ENCODE peak calls at places on chromosomes 4 and X, in six cellular contexts. L is A549, R is suprapubic skin, G is H1, C is transverse colon, P is MM.1S. E is an unnamed sample.

GRCh38 chr4:157271166-157271869 is 50.8 kb downstream of the GRIA2 start:
- DNase-seq in P (no peak), L (no peak), R (no peak), C (no peak), G (no peak), E (no peak)

GRCh38 chr4:55184600-55185523 is 59.5 kb upstream of the KDR start:
- DNase-seq in C (peak), P (peak), R (no peak), G (no peak), L (no peak), E (peak)

GRCh38 chrX:119941336-119941735 is 2.2 kb downstream of the NKAP start:
- DNase-seq in G (no peak), C (no peak), L (no peak), R (no peak), P (no peak), E (no peak)

GRCh38 chrX:41490446-41490845 is 43.3 kb downstream of the NYX start:
- DNase-seq in R (no peak), P (no peak), C (no peak), L (no peak), G (no peak), E (no peak)

GRCh38 chr4:56863441-56864129 is 42.1 kb upstream of the SPINK2 start:
- DNase-seq in C (no peak), R (no peak), P (no peak), L (no peak), G (no peak), E (no peak)

GRCh38 chr4:40910706-40911105 is 161.0 kb downstream of the NSUN7 start:
- DNase-seq in G (no peak), L (no peak), P (no peak), R (no peak), C (no peak), E (no peak)

GRCh38 chr4:157222764-157223145 is 2.2 kb downstream of the GRIA2 start:
- DNase-seq in C (no peak), G (no peak), P (no peak), L (no peak), R (no peak), E (no peak)

GRCh38 chrX:132631579-132632232 is 142.9 kb upstream of the MBNL3 start:
- DNase-seq in L (peak), P (peak), G (no peak), C (no peak), R (no peak), E (no peak)

GRCh38 chr4:20572976-20573375 is 127.3 kb upstream of the PACRGL start:
- DNase-seq in P (no peak), C (no peak), R (no peak), L (no peak), G (no peak), E (no peak)

GRCh38 chrX:9610774-9611392 is 146.0 kb downstream of the TBL1X start:
- DNase-seq in G (no peak), P (no peak), C (no peak), L (no peak), R (no peak), E (no peak)

GRCh38 chr4:158094413-158095110 is 78.3 kb downstream of the GASK1B start:
- DNase-seq in P (no peak), G (no peak), L (peak), R (no peak), C (no peak), E (no peak)

GRCh38 chr4:177573487-177573886 is 131.2 kb upstream of the AGA start:
- DNase-seq in C (no peak), P (no peak), L (peak), G (no peak), R (no peak), E (no peak)

GRCh38 chr4:2871466-2871865 is 27.8 kb downstream of the ADD1 start:
- DNase-seq in L (no peak), C (no peak), P (no peak), R (no peak), G (no peak), E (no peak)

GRCh38 chrX:150899191-150899757 is 806 bp upstream of the CD99L2 start:
- DNase-seq in L (peak), P (peak), C (peak), G (no peak), R (peak), E (peak)

GRCh38 chr4:7995866-7996265 is 56.2 kb upstream of the AFAP1 start:
- DNase-seq in C (no peak), P (no peak), G (no peak), R (no peak), L (no peak), E (no peak)

GRCh38 chr4:12852338-12853307 is 631.5 kb downstream of the RAB28 start:
- DNase-seq in P (peak), R (no peak), L (peak), G (peak), C (no peak), E (peak)

GRCh38 chrX:134603806-134604700 is 54.2 kb downstream of the PLAC1 start:
- DNase-seq in G (no peak), C (no peak), R (no peak), P (no peak), L (peak), E (no peak)

GRCh38 chr4:122131562-122132157 is 20.5 kb upstream of the BLTP1 start:
- DNase-seq in G (no peak), P (no peak), C (no peak), R (no peak), L (no peak), E (no peak)

GRCh38 chr4:177380730-177381287 is 61.4 kb downstream of the AGA start:
- DNase-seq in L (peak), C (no peak), R (no peak), P (no peak), G (peak), E (no peak)

GRCh38 chr4:153573881-153574807 is 108.0 kb downstream of the TMEM131L start:
- DNase-seq in G (no peak), P (peak), L (peak), C (peak), R (no peak), E (peak)

GRCh38 chr4:156931267-156931666 is 40.3 kb downstream of the PDGFC start:
- DNase-seq in R (no peak), C (peak), L (peak), G (no peak), P (no peak), E (peak)

GRCh38 chrX:109268340-109268739 is 213.5 kb downstream of the GUCY2F start:
- DNase-seq in R (no peak), C (no peak), P (no peak), L (no peak), G (no peak), E (no peak)

GRCh38 chr4:103497692-103498091 is 222.1 kb downstream of the TACR3 start:
- DNase-seq in L (no peak), G (no peak), R (no peak), P (no peak), C (no peak), E (no peak)

GRCh38 chrX:120365320-120365719 is 3.4 kb downstream of the ATP1B4 start:
- DNase-seq in L (no peak), P (peak), R (no peak), C (peak), G (no peak), E (peak)

GRCh38 chr4:2350982-2351381 is 67.5 kb downstream of the ZFYVE28 start:
- DNase-seq in C (peak), L (no peak), R (peak), G (no peak), P (no peak), E (no peak)

GRCh38 chrX:113384628-113385027 is 544.0 kb upstream of the AMOT start:
- DNase-seq in G (no peak), C (no peak), L (no peak), P (no peak), R (no peak), E (no peak)

GRCh38 chr4:190017357-190018200 is 9.5 kb downstream of the FRG2 start:
- DNase-seq in C (no peak), L (no peak), R (no peak), G (no peak), P (no peak), E (no peak)

GRCh38 chr4:175034986-175035705 is 117.0 kb downstream of the ADAM29 start:
- DNase-seq in L (no peak), P (no peak), G (no peak), C (no peak), R (no peak), E (no peak)

GRCh38 chr4:17218801-17219200 is 293.1 kb downstream of the QDPR start:
- DNase-seq in P (no peak), R (no peak), G (no peak), L (no peak), C (no peak), E (no peak)

GRCh38 chrX:30521440-30522182 is 56.0 kb downstream of the TASL start:
- DNase-seq in C (no peak), P (no peak), R (no peak), G (no peak), L (no peak), E (no peak)

GRCh38 chr4:73104695-73105094 is 35.2 kb upstream of the COX18 start:
- DNase-seq in R (no peak), G (no peak), C (no peak), L (no peak), P (no peak), E (no peak)

GRCh38 chr4:73098713-73099112 is 29.2 kb upstream of the COX18 start:
- DNase-seq in G (no peak), P (no peak), R (no peak), C (no peak), L (no peak), E (no peak)

GRCh38 chr4:73109493-73109892 is 40.0 kb upstream of the COX18 start:
- DNase-seq in L (no peak), G (no peak), C (no peak), P (no peak), R (no peak), E (no peak)

GRCh38 chr4:73099143-73099542 is 29.6 kb upstream of the COX18 start:
- DNase-seq in L (no peak), C (no peak), R (no peak), G (no peak), P (no peak), E (no peak)

GRCh38 chr4:73103799-73104503 is 34.4 kb upstream of the COX18 start:
- DNase-seq in R (no peak), C (no peak), P (no peak), G (no peak), L (no peak), E (no peak)
- H3K27ac ChIP-seq in R (no peak), C (no peak), P (no peak), G (no peak), L (peak), E (no peak)

GRCh38 chrX:97843200-97843811 is 959.6 kb downstream of the RPA4 start:
- DNase-seq in R (no peak), G (no peak), P (no peak), C (no peak), L (no peak), E (no peak)
- TF ChIP-seq CTCF in R (no peak), G (no peak), P (no peak), C (no peak), L (no peak), E (no peak)

GRCh38 chr4:39860804-39861203 is 116.9 kb downstream of the PDS5A start:
- DNase-seq in G (no peak), L (no peak), P (no peak), R (no peak), C (no peak), E (no peak)

GRCh38 chr4:39850727-39851126 is 127.0 kb downstream of the PDS5A start:
- DNase-seq in P (no peak), R (no peak), C (no peak), L (no peak), G (no peak), E (no peak)

GRCh38 chr4:39855909-39856512 is 121.7 kb downstream of the PDS5A start:
- DNase-seq in G (no peak), R (no peak), P (no peak), L (peak), C (no peak), E (no peak)
- H3K4me3 ChIP-seq in G (no peak), R (no peak), P (no peak), L (no peak), C (no peak), E (no peak)

GRCh38 chrX:13010546-13010945 is 33.9 kb downstream of the FAM9C start:
- DNase-seq in R (no peak), C (no peak), L (no peak), G (no peak), P (no peak), E (no peak)
- H3K27ac ChIP-seq in R (no peak), C (no peak), L (no peak), G (no peak), P (no peak), E (no peak)

DNA sequence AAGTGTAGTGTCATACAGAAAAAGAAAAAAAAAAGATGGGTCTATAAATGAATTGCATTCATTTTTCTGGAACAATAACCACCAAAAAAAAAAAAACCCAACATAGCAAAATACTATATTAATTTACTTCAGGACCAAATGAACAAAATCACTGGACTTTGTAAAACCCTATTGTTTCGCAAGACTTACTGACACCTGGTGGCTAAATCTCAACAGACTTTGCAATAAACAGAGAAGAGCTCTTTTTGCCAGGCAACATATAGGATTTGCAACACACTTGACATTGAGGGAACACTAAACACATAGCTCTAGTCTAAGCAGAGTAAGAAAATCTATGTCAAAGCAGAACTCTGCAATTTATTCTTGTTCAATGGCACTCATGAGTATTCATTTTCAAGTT is 990.2 kb downstream of the STPG2 start:
- DNase-seq in R (no peak), L (no peak), G (no peak), C (no peak), P (peak), E (no peak)
- TF ChIP-seq CTCF in R (no peak), L (no peak), G (no peak), C (peak), P (peak), E (peak)

GRCh38 chrX:97691901-97692455 is 808.3 kb downstream of the RPA4 start:
- DNase-seq in L (no peak), P (no peak), R (no peak), G (no peak), C (no peak), E (no peak)
- H3K4me3 ChIP-seq in L (no peak), P (no peak), R (no peak), G (no peak), C (no peak), E (no peak)

GRCh38 chr4:48722509-48723446 is 57.3 kb downstream of the FRYL start:
- DNase-seq in P (no peak), G (no peak), R (no peak), C (no peak), L (no peak), E (no peak)

GRCh38 chr4:48725414-48725813 is 54.7 kb downstream of the FRYL start:
- DNase-seq in P (no peak), L (no peak), C (no peak), R (no peak), G (no peak), E (no peak)

GRCh38 chr4:48727666-48728459 is 52.2 kb downstream of the FRYL start:
- DNase-seq in P (no peak), G (no peak), C (no peak), L (no peak), R (no peak), E (no peak)
- H3K27ac ChIP-seq in P (no peak), G (no peak), C (no peak), L (no peak), R (no peak), E (no peak)

DNA sequence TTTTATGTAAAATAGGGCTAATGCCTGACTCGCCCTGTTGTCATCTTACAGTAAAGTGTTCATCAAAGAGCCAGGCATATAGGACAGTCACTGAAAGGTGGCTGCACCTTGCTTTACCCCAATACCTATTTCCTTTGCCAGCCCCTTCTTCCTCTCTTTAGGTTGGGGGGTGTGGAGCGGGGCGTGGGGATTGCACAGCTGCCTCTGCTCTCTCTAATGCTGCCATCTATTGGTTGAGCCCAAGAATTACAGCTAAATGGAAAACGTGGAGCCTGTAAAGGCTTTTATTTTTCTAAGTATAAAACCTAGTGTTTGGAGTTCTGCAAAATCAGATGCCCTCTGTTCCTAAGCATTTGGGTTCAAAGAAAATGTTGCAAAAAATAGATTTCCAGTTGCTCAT is 47.7 kb downstream of the ATG4A start:
- DNase-seq in C (no peak), R (no peak), G (no peak), P (no peak), L (no peak), E (no peak)
- TF ChIP-seq CTCF in C (peak), R (no peak), G (peak), P (peak), L (peak), E (peak)

GRCh38 chrX:17005712-17006372 is 59.4 kb downstream of the REPS2 start:
- DNase-seq in R (no peak), G (no peak), L (no peak), C (no peak), P (no peak), E (no peak)
- H3K4me3 ChIP-seq in R (no peak), G (no peak), L (no peak), C (no peak), P (no peak), E (no peak)

E was measured in prostate gland.